ENCODE peak calls at places on chromosomes 12 and 14, in nine cellular contexts. I is endothelial cell; O is HT1080; S is progenitor cell of endocrine pancreas; M is cerebellar cortex; N is retinal pigment epithelial cell; H is activated T-cell treated with anti-CD3 and anti-CD28 coated beads, Interleukin-2, amount 50 U/mL, for 4 hours; W is CD8-positive, alpha-beta T cell; K is lower lobe of right lung. A is an unnamed sample.

GRCh38 chr12:71090971-71091370 is 66.8 kb downstream of the TSPAN8 start:
- DNase-seq in I (no peak), O (no peak), S (no peak), M (no peak), N (no peak), H (no peak), W (no peak), K (no peak), A (no peak)

GRCh38 chr12:26318661-26319068 is 123.3 kb downstream of the SSPN start:
- DNase-seq in I (no peak), O (peak; percentile 90), S (no peak), M (no peak), N (peak; percentile 81), H (no peak), W (no peak), K (peak; percentile 62), A (no peak)

GRCh38 chr14:103879570-103880333 is 32.4 kb upstream of the PPP1R13B start:
- DNase-seq in I (peak; percentile 34), O (no peak), S (peak; percentile 72), M (peak; percentile 68), N (no peak), H (no peak), W (no peak), K (peak; percentile 82), A (no peak)

GRCh38 chr12:131850856-131851559 is 22.8 kb downstream of the MMP17 start:
- DNase-seq in I (no peak), O (no peak), S (no peak), M (peak; percentile 71), N (no peak), H (no peak), W (no peak), K (no peak), A (no peak)

GRCh38 chr12:24488091-24488596 is 460.8 kb downstream of the BCAT1 start:
- DNase-seq in I (no peak), O (peak; percentile 11), S (no peak), M (no peak), N (no peak), H (no peak), W (no peak), K (no peak), A (no peak)

GRCh38 chr14:103105580-103106168 is 11.1 kb downstream of the EXOC3L4 start:
- DNase-seq in I (no peak), O (no peak), S (no peak), M (no peak), N (no peak), H (no peak), W (no peak), K (no peak), A (no peak)

GRCh38 chr12:54371328-54372112 is 7.2 kb upstream of the GPR84 start:
- DNase-seq in I (no peak), O (peak; percentile 34), S (no peak), M (no peak), N (no peak), H (no peak), W (no peak), K (no peak), A (no peak)

GRCh38 chr14:71247106-71247505 is 339.8 kb downstream of the PCNX1 start:
- DNase-seq in I (no peak), O (no peak), S (no peak), M (no peak), N (no peak), H (no peak), W (no peak), K (no peak), A (no peak)

GRCh38 chr12:41419151-41419893 is 231.2 kb downstream of the PDZRN4 start:
- DNase-seq in I (no peak), O (no peak), S (no peak), M (no peak), N (no peak), H (no peak), W (no peak), K (no peak), A (no peak)

GRCh38 chr12:76113800-76114757 is 29.6 kb upstream of the NAP1L1 start:
- DNase-seq in I (no peak), O (no peak), S (no peak), M (no peak), N (no peak), H (no peak), W (no peak), K (no peak), A (no peak)

A was measured in activated T-helper 1 cell treated with Interleukin-2 at 50 U/mL for 16 hours.